ENCODE peak calls at places on chromosomes 7 and 10, in five cellular contexts. B, J, P, V and I are unnamed samples.

GRCh38 chr7:52920977-52921376 is 114.5 kb upstream of the POM121L12 start:
- DNase-seq in B (no peak), J (no peak), P (peak; percentile 47), V (no peak), I (no peak)

GRCh38 chr7:1225462-1226154 is 7.1 kb upstream of the UNCX start:
- DNase-seq in B (no peak), J (no peak), P (peak; percentile 60), V (no peak), I (peak; percentile 19)

GRCh38 chr7:77216233-77216632 is 16.6 kb upstream of the FGL2 start:
- DNase-seq in B (no peak), J (no peak), P (no peak), V (no peak), I (no peak)

GRCh38 chr7:129908181-129908580 is 44.6 kb downstream of the UBE2H start:
- DNase-seq in B (no peak), J (no peak), P (no peak), V (no peak), I (no peak)

GRCh38 chr7:12802070-12802469 is 114.6 kb downstream of the ARL4A start:
- DNase-seq in B (no peak), J (no peak), P (no peak), V (no peak), I (no peak)

GRCh38 chr7:108434030-108434429 is 22.2 kb downstream of the NRCAM start:
- DNase-seq in B (no peak), J (no peak), P (no peak), V (no peak), I (no peak)

GRCh38 chr7:101507791-101508252 is 121.3 kb downstream of the MYL10 start:
- DNase-seq in B (no peak), J (peak; percentile 84), P (peak; percentile 77), V (no peak), I (peak; percentile 37)

GRCh38 chr10:103745264-103746247 is 109.8 kb downstream of the SH3PXD2A start:
- DNase-seq in B (no peak), J (no peak), P (no peak), V (no peak), I (no peak)

GRCh38 chr10:73096041-73096451 is 620 bp downstream of the P4HA1 start:
- DNase-seq in B (peak; percentile 56), J (peak; percentile 50), P (peak; percentile 86), V (peak; percentile 93), I (peak; percentile 81)

GRCh38 chr7:128904381-128905197 is 5.9 kb downstream of the KCP start:
- DNase-seq in B (peak; percentile 10), J (peak; percentile 48), P (peak; percentile 73), V (peak; percentile 77), I (peak; percentile 76)

GRCh38 chr7:85021090-85021704 is 165.7 kb downstream of the SEMA3D start:
- DNase-seq in B (no peak), J (no peak), P (peak; percentile 29), V (no peak), I (peak; percentile 62)

DNA sequence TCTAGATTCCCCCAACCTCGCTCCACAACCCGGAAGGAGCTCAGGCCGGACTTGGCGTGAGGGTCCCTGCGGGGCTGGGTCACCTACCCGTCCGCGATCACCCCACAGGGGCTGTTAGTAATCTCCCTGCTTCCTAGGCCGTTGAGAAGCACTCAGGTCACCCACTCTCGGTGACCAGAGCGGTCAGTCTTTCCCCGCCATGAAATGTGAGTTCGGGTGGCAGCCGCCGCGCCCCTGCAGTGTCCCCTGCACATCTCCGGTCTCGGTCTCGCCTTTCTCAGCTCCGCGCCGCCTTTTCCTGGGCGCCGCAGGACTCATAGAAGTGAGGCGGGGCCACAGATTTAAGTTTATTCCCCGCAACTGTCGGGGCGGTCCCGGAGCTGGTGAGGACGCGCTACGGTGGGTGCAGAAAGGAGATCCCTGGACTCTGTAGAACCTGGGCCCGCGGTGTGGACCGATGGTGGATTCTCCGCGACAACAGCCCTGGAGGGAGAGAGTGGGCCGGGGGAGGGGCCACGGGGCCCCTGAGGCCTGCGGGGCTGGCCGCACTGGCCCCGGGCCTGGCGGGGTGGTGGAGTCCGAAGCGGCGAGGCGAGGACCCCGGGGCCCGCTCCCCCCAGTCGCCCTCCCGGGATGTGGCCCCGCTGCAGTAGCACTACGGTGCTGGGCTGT is 4.5 kb downstream of the FEZF1 start:
- DNase-seq in B (no peak), J (no peak), P (no peak), V (no peak), I (no peak)
- H3K4me3 ChIP-seq in B (no peak overlapping the region), J (peak overlapping the region; percentile 56), P (peak overlapping the region; percentile 22), V (no peak overlapping the region), I (no peak overlapping the region)

GRCh38 chr7:44264221-44264956 is 61.0 kb downstream of the CAMK2B start:
- DNase-seq in B (no peak), J (no peak), P (no peak), V (no peak), I (no peak)
- H3K4me3 ChIP-seq in B (no peak overlapping the region), J (no peak overlapping the region), P (no peak overlapping the region), V (no peak overlapping the region), I (no peak overlapping the region)

GRCh38 chr10:48469516-48470020 is 135.3 kb downstream of the ARHGAP22 start:
- DNase-seq in B (no peak), J (no peak), P (no peak), V (no peak), I (no peak)
- H3K4me3 ChIP-seq in B (no peak overlapping the region), J (no peak overlapping the region), P (no peak overlapping the region), V (no peak overlapping the region), I (no peak overlapping the region)

GRCh38 chr7:36393826-36394225 is 4.2 kb downstream of the ANLN start:
- DNase-seq in B (no peak), J (no peak), P (no peak), V (no peak), I (no peak)

GRCh38 chr7:36390199-36391090 is 783 bp downstream of the ANLN start:
- DNase-seq in B (peak; percentile 34), J (peak; percentile 85), P (peak; percentile 87), V (peak; percentile 94), I (peak; percentile 87)

GRCh38 chr7:36388423-36388822 is 1.2 kb upstream of the ANLN start:
- DNase-seq in B (no peak), J (no peak), P (no peak), V (no peak), I (no peak)

GRCh38 chr7:36389371-36390198 is at the start of gene ANLN:
- DNase-seq in B (peak; percentile 94), J (peak; percentile 91), P (peak; percentile 96), V (peak; percentile 99), I (peak; percentile 98)

GRCh38 chr7:36391436-36392198 is 2.0 kb downstream of the ANLN start:
- DNase-seq in B (no peak), J (no peak), P (no peak), V (no peak), I (no peak)
- H3K4me3 ChIP-seq in B (no peak overlapping the region), J (peak overlapping the region; percentile 98), P (peak overlapping the region; percentile 72), V (no peak overlapping the region), I (peak overlapping the region; percentile 65)